ENCODE peak calls at places on chromosomes 16 and 17, in nine cellular contexts. One of them, this sample, is unnamed.

GRCh38 chr17:67779098-67779672 is 46.1 kb upstream of the BPTF start:
- DNase-seq in AG04450: no peak
- DNase-seq in cardiac muscle cell: peak; percentile 90
- DNase-seq in psoas muscle: peak; percentile 60
- DNase-seq in stomach: peak; percentile 44
- DNase-seq in ascending aorta: no peak
- DNase-seq in lower leg skin: no peak
- DNase-seq in lung: peak; percentile 36
- DNase-seq in fibroblast of lung: peak; percentile 61
- DNase-seq in this sample: peak; percentile 77

GRCh38 chr17:65100316-65101140 is 36.6 kb upstream of the RGS9 start:
- DNase-seq in fibroblast of lung: peak; percentile 57
- DNase-seq in lung: peak; percentile 85
- DNase-seq in lower leg skin: peak; percentile 97
- DNase-seq in cardiac muscle cell: peak; percentile 77
- DNase-seq in psoas muscle: peak; percentile 94
- DNase-seq in AG04450: no peak
- DNase-seq in stomach: peak; percentile 91
- DNase-seq in ascending aorta: peak; percentile 21
- DNase-seq in this sample: peak; percentile 87

GRCh38 chr17:34980681-34981537 is 597 bp downstream of the LIG3 start:
- DNase-seq in lung: peak; percentile 69
- DNase-seq in lower leg skin: peak; percentile 95
- DNase-seq in cardiac muscle cell: peak; percentile 90
- DNase-seq in stomach: peak; percentile 74
- DNase-seq in fibroblast of lung: peak; percentile 82
- DNase-seq in psoas muscle: peak; percentile 82
- DNase-seq in AG04450: peak; percentile 50
- DNase-seq in ascending aorta: no peak
- DNase-seq in this sample: peak; percentile 82

GRCh38 chr17:77110006-77110374 is 30.8 kb upstream of the SEC14L1 start:
- DNase-seq in lung: no peak
- DNase-seq in fibroblast of lung: peak; percentile 82
- DNase-seq in stomach: no peak
- DNase-seq in psoas muscle: no peak
- DNase-seq in AG04450: no peak
- DNase-seq in cardiac muscle cell: peak; percentile 81
- DNase-seq in lower leg skin: no peak
- DNase-seq in ascending aorta: no peak
- DNase-seq in this sample: no peak

GRCh38 chr16:22732959-22733358 is 81.0 kb upstream of the HS3ST2 start:
- DNase-seq in ascending aorta: no peak
- DNase-seq in lower leg skin: no peak
- DNase-seq in AG04450: no peak
- DNase-seq in psoas muscle: no peak
- DNase-seq in lung: no peak
- DNase-seq in cardiac muscle cell: no peak
- DNase-seq in stomach: no peak
- DNase-seq in fibroblast of lung: no peak
- DNase-seq in this sample: no peak

GRCh38 chr16:54171855-54172537 is 114.6 kb downstream of the IRX3 start:
- DNase-seq in lower leg skin: no peak
- DNase-seq in psoas muscle: no peak
- DNase-seq in fibroblast of lung: peak; percentile 90
- DNase-seq in lung: no peak
- DNase-seq in cardiac muscle cell: peak; percentile 68
- DNase-seq in stomach: no peak
- DNase-seq in ascending aorta: no peak
- DNase-seq in AG04450: peak; percentile 10
- DNase-seq in this sample: no peak

GRCh38 chr17:78895322-78895721 is 7.7 kb downstream of the CEP295NL start:
- DNase-seq in stomach: no peak
- DNase-seq in lower leg skin: no peak
- DNase-seq in fibroblast of lung: no peak
- DNase-seq in lung: no peak
- DNase-seq in AG04450: no peak
- DNase-seq in psoas muscle: peak; percentile 23
- DNase-seq in ascending aorta: no peak
- DNase-seq in cardiac muscle cell: no peak
- DNase-seq in this sample: no peak

GRCh38 chr16:54080524-54081008 is 206.0 kb downstream of the IRX3 start:
- DNase-seq in ascending aorta: no peak
- DNase-seq in lung: no peak
- DNase-seq in stomach: peak; percentile 35
- DNase-seq in lower leg skin: no peak
- DNase-seq in AG04450: peak; percentile 88
- DNase-seq in fibroblast of lung: peak; percentile 99
- DNase-seq in psoas muscle: no peak
- DNase-seq in cardiac muscle cell: peak; percentile 97
- DNase-seq in this sample: no peak

GRCh38 chr16:7501868-7502267 is 169.2 kb downstream of the RBFOX1 start:
- DNase-seq in lower leg skin: no peak
- DNase-seq in psoas muscle: no peak
- DNase-seq in cardiac muscle cell: no peak
- DNase-seq in lung: no peak
- DNase-seq in AG04450: no peak
- DNase-seq in stomach: no peak
- DNase-seq in ascending aorta: no peak
- DNase-seq in fibroblast of lung: no peak
- DNase-seq in this sample: no peak

GRCh38 chr17:56681561-56682266 is 88.2 kb downstream of the NOG start:
- DNase-seq in psoas muscle: no peak
- DNase-seq in stomach: no peak
- DNase-seq in cardiac muscle cell: peak; percentile 73
- DNase-seq in lung: no peak
- DNase-seq in AG04450: peak; percentile 87
- DNase-seq in lower leg skin: peak; percentile 34
- DNase-seq in fibroblast of lung: peak; percentile 99
- DNase-seq in ascending aorta: no peak
- DNase-seq in this sample: no peak

GRCh38 chr16:80097098-80097497 is 443.7 kb upstream of the DYNLRB2 start:
- DNase-seq in psoas muscle: no peak
- DNase-seq in cardiac muscle cell: no peak
- DNase-seq in stomach: no peak
- DNase-seq in fibroblast of lung: no peak
- DNase-seq in lung: no peak
- DNase-seq in AG04450: no peak
- DNase-seq in ascending aorta: no peak
- DNase-seq in lower leg skin: no peak
- DNase-seq in this sample: no peak

GRCh38 chr16:527015-527903 is at the start of gene CAPN15:
- DNase-seq in AG04450: peak; percentile 56
- DNase-seq in psoas muscle: peak; percentile 95
- DNase-seq in lung: peak; percentile 87
- DNase-seq in fibroblast of lung: peak; percentile 83
- DNase-seq in ascending aorta: peak; percentile 43
- DNase-seq in stomach: peak; percentile 90
- DNase-seq in lower leg skin: peak; percentile 97
- DNase-seq in cardiac muscle cell: peak; percentile 94
- DNase-seq in this sample: peak; percentile 86
- TF ChIP-seq CTCF in AG04450: peak; percentile 2
- TF ChIP-seq CTCF in psoas muscle: no peak
- TF ChIP-seq CTCF in lung: no peak
- TF ChIP-seq CTCF in fibroblast of lung: no peak
- TF ChIP-seq CTCF in ascending aorta: peak; percentile 18
- TF ChIP-seq CTCF in stomach: no peak
- TF ChIP-seq CTCF in lower leg skin: peak; percentile 13
- TF ChIP-seq CTCF in cardiac muscle cell: no peak
- TF ChIP-seq CTCF in this sample: peak; percentile 8

DNA sequence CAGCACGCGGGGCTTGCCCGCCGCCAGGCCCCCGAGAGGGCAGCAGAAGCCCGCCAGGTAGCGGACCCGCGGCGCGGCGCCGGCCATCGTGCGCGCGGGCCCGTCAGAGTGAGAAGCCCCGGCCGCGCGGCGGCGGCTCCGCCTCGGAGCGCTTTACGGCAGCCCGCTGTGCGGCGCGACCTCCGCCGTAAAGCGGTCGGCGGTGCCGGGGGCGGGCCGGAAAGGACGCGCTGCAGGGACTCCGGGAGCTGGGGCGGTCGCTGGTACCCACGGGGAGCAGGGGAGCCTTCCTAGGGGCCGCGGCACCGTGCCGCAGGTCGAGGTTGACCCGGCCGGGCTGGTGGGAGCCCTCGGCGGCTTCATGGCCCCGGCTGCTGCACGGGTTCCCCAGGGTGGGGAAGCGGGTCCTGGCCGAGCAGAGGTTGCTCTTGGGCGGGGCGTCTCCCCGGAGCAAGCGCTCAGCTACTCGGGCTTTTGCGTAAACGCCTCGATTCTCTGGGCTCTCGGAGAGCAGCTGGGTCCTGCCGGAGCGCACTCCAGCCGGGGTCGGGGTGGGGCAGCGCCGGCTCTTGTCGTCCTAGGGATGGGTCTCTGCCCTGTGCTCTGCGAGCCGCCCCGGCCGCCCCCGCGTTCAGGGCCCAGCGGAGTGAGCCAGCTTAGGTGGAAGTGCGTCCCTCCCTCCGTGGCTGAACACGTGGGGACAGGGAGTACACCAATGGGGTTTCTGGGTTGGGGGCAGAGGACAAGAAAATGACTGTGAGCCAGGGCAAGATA is at the start of gene FAAP100:
- DNase-seq in cardiac muscle cell: peak; percentile 83
- DNase-seq in stomach: peak; percentile 84
- DNase-seq in fibroblast of lung: peak; percentile 77
- DNase-seq in psoas muscle: peak; percentile 91
- DNase-seq in lower leg skin: peak; percentile 95
- DNase-seq in lung: peak; percentile 76
- DNase-seq in AG04450: no peak
- DNase-seq in ascending aorta: no peak
- DNase-seq in this sample: peak; percentile 79
- H3K4me3 ChIP-seq in cardiac muscle cell: peak within 1 kb of the TSS; percentile 92
- H3K4me3 ChIP-seq in stomach: peak within 1 kb of the TSS; percentile 96
- H3K4me3 ChIP-seq in fibroblast of lung: peak within 1 kb of the TSS; percentile 95
- H3K4me3 ChIP-seq in psoas muscle: peak within 1 kb of the TSS; percentile 96
- H3K4me3 ChIP-seq in lower leg skin: peak within 1 kb of the TSS; percentile 80
- H3K4me3 ChIP-seq in lung: peak within 1 kb of the TSS; percentile 87
- H3K4me3 ChIP-seq in AG04450: peak within 1 kb of the TSS; percentile 89
- H3K4me3 ChIP-seq in ascending aorta: peak within 1 kb of the TSS; percentile 83
- H3K4me3 ChIP-seq in this sample: peak within 1 kb of the TSS; percentile 90

GRCh38 chr16:21197115-21197514 is 14.3 kb downstream of the ZP2 start:
- DNase-seq in ascending aorta: no peak
- DNase-seq in lower leg skin: no peak
- DNase-seq in psoas muscle: no peak
- DNase-seq in AG04450: no peak
- DNase-seq in lung: no peak
- DNase-seq in cardiac muscle cell: no peak
- DNase-seq in fibroblast of lung: no peak
- DNase-seq in stomach: no peak
- DNase-seq in this sample: no peak

GRCh38 chr16:21203155-21203797 is 8.1 kb downstream of the ZP2 start:
- DNase-seq in lung: no peak
- DNase-seq in AG04450: no peak
- DNase-seq in lower leg skin: no peak
- DNase-seq in ascending aorta: no peak
- DNase-seq in psoas muscle: no peak
- DNase-seq in stomach: no peak
- DNase-seq in fibroblast of lung: no peak
- DNase-seq in cardiac muscle cell: no peak
- DNase-seq in this sample: no peak

GRCh38 chr16:21199607-21200218 is 11.7 kb downstream of the ZP2 start:
- DNase-seq in psoas muscle: no peak
- DNase-seq in AG04450: no peak
- DNase-seq in ascending aorta: no peak
- DNase-seq in fibroblast of lung: no peak
- DNase-seq in lung: no peak
- DNase-seq in lower leg skin: no peak
- DNase-seq in stomach: no peak
- DNase-seq in cardiac muscle cell: no peak
- DNase-seq in this sample: no peak

GRCh38 chr16:21194771-21195301 is 16.5 kb downstream of the ZP2 start:
- DNase-seq in cardiac muscle cell: peak; percentile 7
- DNase-seq in lung: no peak
- DNase-seq in lower leg skin: no peak
- DNase-seq in stomach: no peak
- DNase-seq in AG04450: no peak
- DNase-seq in fibroblast of lung: peak; percentile 15
- DNase-seq in psoas muscle: no peak
- DNase-seq in ascending aorta: no peak
- DNase-seq in this sample: no peak

DNA sequence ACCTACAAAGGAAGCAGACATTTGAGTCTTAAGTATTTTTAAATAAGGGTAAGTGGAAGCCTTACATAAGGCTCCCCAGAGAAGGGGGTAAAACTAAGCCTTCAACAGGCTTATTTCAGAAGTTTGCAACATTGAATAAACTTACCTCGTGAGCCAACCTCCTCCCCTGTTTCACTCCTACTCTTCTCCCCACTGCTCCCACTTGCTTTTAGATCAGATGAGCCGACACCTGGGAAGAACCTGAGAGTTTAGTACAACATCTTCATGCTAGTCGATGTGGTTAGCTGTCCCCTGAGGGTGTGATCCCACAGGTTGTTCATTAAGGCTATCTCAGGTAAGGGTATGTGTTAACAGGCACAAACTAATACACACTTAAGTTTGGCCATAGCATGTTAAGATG is 13.8 kb downstream of the ZP2 start:
- DNase-seq in fibroblast of lung: no peak
- DNase-seq in lung: no peak
- DNase-seq in cardiac muscle cell: no peak
- DNase-seq in psoas muscle: no peak
- DNase-seq in lower leg skin: no peak
- DNase-seq in ascending aorta: no peak
- DNase-seq in AG04450: no peak
- DNase-seq in stomach: no peak
- DNase-seq in this sample: no peak
- TF ChIP-seq CTCF in fibroblast of lung: no peak
- TF ChIP-seq CTCF in lung: no peak
- TF ChIP-seq CTCF in cardiac muscle cell: no peak
- TF ChIP-seq CTCF in psoas muscle: no peak
- TF ChIP-seq CTCF in lower leg skin: no peak
- TF ChIP-seq CTCF in ascending aorta: no peak
- TF ChIP-seq CTCF in AG04450: no peak
- TF ChIP-seq CTCF in stomach: no peak
- TF ChIP-seq CTCF in this sample: no peak

GRCh38 chr17:4104506-4104905 is 38.3 kb downstream of the ZZEF1 start:
- DNase-seq in lower leg skin: no peak
- DNase-seq in fibroblast of lung: no peak
- DNase-seq in ascending aorta: no peak
- DNase-seq in psoas muscle: no peak
- DNase-seq in stomach: no peak
- DNase-seq in cardiac muscle cell: no peak
- DNase-seq in AG04450: no peak
- DNase-seq in lung: no peak
- DNase-seq in this sample: no peak

GRCh38 chr17:4097165-4097960 is 45.5 kb downstream of the ZZEF1 start:
- DNase-seq in lower leg skin: no peak
- DNase-seq in stomach: no peak
- DNase-seq in cardiac muscle cell: no peak
- DNase-seq in AG04450: no peak
- DNase-seq in fibroblast of lung: no peak
- DNase-seq in ascending aorta: no peak
- DNase-seq in lung: no peak
- DNase-seq in psoas muscle: no peak
- DNase-seq in this sample: no peak

GRCh38 chr17:4101799-4102405 is 40.9 kb downstream of the ZZEF1 start:
- DNase-seq in fibroblast of lung: no peak
- DNase-seq in lower leg skin: no peak
- DNase-seq in lung: no peak
- DNase-seq in AG04450: no peak
- DNase-seq in ascending aorta: no peak
- DNase-seq in cardiac muscle cell: no peak
- DNase-seq in psoas muscle: no peak
- DNase-seq in stomach: no peak
- DNase-seq in this sample: no peak

GRCh38 chr17:4101127-4101798 is 41.6 kb downstream of the ZZEF1 start:
- DNase-seq in stomach: no peak
- DNase-seq in cardiac muscle cell: peak; percentile 53
- DNase-seq in lower leg skin: no peak
- DNase-seq in psoas muscle: no peak
- DNase-seq in lung: no peak
- DNase-seq in AG04450: no peak
- DNase-seq in ascending aorta: no peak
- DNase-seq in fibroblast of lung: peak; percentile 23
- DNase-seq in this sample: no peak

GRCh38 chr17:4098516-4099209 is 44.2 kb downstream of the ZZEF1 start:
- DNase-seq in stomach: no peak
- DNase-seq in lower leg skin: no peak
- DNase-seq in AG04450: no peak
- DNase-seq in ascending aorta: no peak
- DNase-seq in fibroblast of lung: no peak
- DNase-seq in cardiac muscle cell: no peak
- DNase-seq in psoas muscle: no peak
- DNase-seq in lung: no peak
- DNase-seq in this sample: no peak
- H3K4me3 ChIP-seq in stomach: no peak overlapping the region
- H3K4me3 ChIP-seq in lower leg skin: no peak overlapping the region
- H3K4me3 ChIP-seq in AG04450: no peak overlapping the region
- H3K4me3 ChIP-seq in ascending aorta: no peak overlapping the region
- H3K4me3 ChIP-seq in fibroblast of lung: no peak overlapping the region
- H3K4me3 ChIP-seq in cardiac muscle cell: no peak overlapping the region
- H3K4me3 ChIP-seq in psoas muscle: no peak overlapping the region
- H3K4me3 ChIP-seq in lung: no peak overlapping the region
- H3K4me3 ChIP-seq in this sample: no peak overlapping the region